ENCODE peak calls at places on chromosome 17, in four cellular contexts. K is T-helper 1 cell, G is glutamatergic neuron, B is psoas muscle. U is an unnamed sample.

GRCh38 chr17:81285179-81285878 is 9.8 kb downstream of the SLC38A10 start:
- DNase-seq in G (peak), K (no peak), B (peak), U (no peak)

GRCh38 chr17:61423967-61424649 is 24.5 kb downstream of the TBX2 start:
- DNase-seq in K (no peak), G (no peak), B (no peak), U (no peak)

GRCh38 chr17:17783825-17784598 is 52.8 kb downstream of the SREBF1 start:
- DNase-seq in K (no peak), B (peak), G (peak), U (no peak)

GRCh38 chr17:67293251-67294203 is 48.5 kb upstream of the HELZ start:
- DNase-seq in B (peak), K (peak), G (peak), U (no peak)

GRCh38 chr17:32555611-32556310 is 69.0 kb downstream of the CDK5R1 start:
- DNase-seq in B (no peak), G (no peak), K (no peak), U (no peak)

GRCh38 chr17:40878044-40878443 is 7.0 kb downstream of the KRT20 start:
- DNase-seq in K (no peak), B (no peak), G (no peak), U (no peak)

GRCh38 chr17:82055023-82055964 is 3.6 kb downstream of the GPS1 start:
- DNase-seq in K (no peak), G (no peak), B (peak), U (no peak)

GRCh38 chr17:81184596-81184995 is 18.6 kb upstream of the AATK start:
- DNase-seq in G (no peak), K (no peak), B (no peak), U (no peak)

GRCh38 chr17:67245073-67245693 is at the start of gene HELZ:
- DNase-seq in K (peak), G (peak), B (peak), U (no peak)

GRCh38 chr17:52681486-52681885 is 523.0 kb upstream of the CA10 start:
- DNase-seq in G (no peak), B (no peak), K (no peak), U (no peak)

GRCh38 chr17:10125761-10126553 is 72.4 kb downstream of the GAS7 start:
- DNase-seq in B (no peak), K (no peak), G (no peak), U (no peak)

GRCh38 chr17:3544365-3544764 is 13.2 kb downstream of the TRPV3 start:
- DNase-seq in B (no peak), G (no peak), K (no peak), U (no peak)